ENCODE peak calls at places on chromosomes 3 and 15, in six cellular contexts. A, D, Y, O, L and C are unnamed samples. For H3K4me1, the result is how much of the 10 kb centered on the place peaks cover.

GRCh38 chr15:22936577-22937472 is 43.3 kb downstream of the CYFIP1 start:
- DNase-seq in Y (no peak), L (no peak), O (no peak), D (no peak), A (peak), C (no peak)

GRCh38 chr3:116777181-116777840 is 67.7 kb downstream of the TUSC7 start:
- DNase-seq in O (no peak), Y (no peak), D (no peak), A (no peak), L (no peak), C (no peak)

GRCh38 chr3:160763073-160763472 is 7.0 kb downstream of the PPM1L start:
- DNase-seq in Y (no peak), D (no peak), A (no peak), L (no peak), O (no peak), C (no peak)

GRCh38 chr3:155598671-155599070 is 146.2 kb downstream of the PLCH1 start:
- DNase-seq in L (no peak), D (no peak), A (no peak), Y (no peak), O (no peak), C (no peak)

GRCh38 chr3:31086698-31087097 is 192.2 kb upstream of the GADL1 start:
- DNase-seq in A (no peak), D (no peak), O (no peak), L (no peak), Y (no peak), C (no peak)

GRCh38 chr3:107643038-107643883 is 120.5 kb downstream of the BBX start:
- DNase-seq in O (no peak), D (no peak), Y (no peak), L (no peak), A (no peak), C (no peak)

GRCh38 chr3:14791343-14791945 is 27.3 kb upstream of the FGD5 start:
- DNase-seq in L (peak), A (no peak), Y (peak), D (peak), O (no peak), C (peak)

GRCh38 chr3:55639886-55640765 is 153.0 kb upstream of the WNT5A start:
- DNase-seq in O (no peak), D (no peak), L (no peak), Y (no peak), A (no peak), C (no peak)

GRCh38 chr3:138479355-138479964 is 45.0 kb downstream of the ESYT3 start:
- DNase-seq in D (peak), O (no peak), Y (no peak), L (peak), A (no peak), C (no peak)

GRCh38 chr3:138468886-138469285 is 34.5 kb downstream of the ESYT3 start:
- DNase-seq in Y (peak), O (peak), D (no peak), A (no peak), L (no peak), C (no peak)

GRCh38 chr3:102140116-102140515 is 290.8 kb downstream of the NFKBIZ start:
- DNase-seq in Y (no peak), L (no peak), D (no peak), A (no peak), O (no peak), C (no peak)

GRCh38 chr3:42463093-42463492 is 39.4 kb upstream of the VIPR1 start:
- DNase-seq in O (no peak), Y (no peak), D (no peak), A (no peak), L (no peak), C (no peak)

GRCh38 chr15:53437985-53438841 is 321.2 kb downstream of the WDR72 start:
- DNase-seq in L (no peak), Y (no peak), D (no peak), A (no peak), O (no peak), C (no peak)

GRCh38 chr3:40741729-40742128 is 217.0 kb downstream of the ZNF621 start:
- DNase-seq in L (no peak), A (no peak), O (no peak), Y (peak), D (peak), C (no peak)

GRCh38 chr15:43943511-43943910 is 116.7 kb downstream of the WDR76 start:
- DNase-seq in D (no peak), A (no peak), Y (no peak), L (no peak), O (no peak), C (no peak)

GRCh38 chr15:98017150-98017964 is 56.9 kb downstream of the ARRDC4 start:
- DNase-seq in O (no peak), A (peak), D (no peak), Y (no peak), L (no peak), C (no peak)

GRCh38 chr3:11847607-11848006 is 922 bp upstream of the TAMM41 start:
- DNase-seq in Y (no peak), L (no peak), O (no peak), D (no peak), A (no peak), C (no peak)

GRCh38 chr3:94187697-94188096 is 124.8 kb downstream of the NSUN3 start:
- DNase-seq in L (no peak), A (no peak), Y (no peak), D (no peak), O (no peak), C (no peak)

GRCh38 chr3:50194903-50195500 is 3.6 kb downstream of the GNAT1 start:
- DNase-seq in Y (no peak), O (no peak), A (peak), D (peak), L (peak), C (no peak)

GRCh38 chr3:13932578-13933295 is 52.9 kb upstream of the WNT7A start:
- DNase-seq in Y (no peak), A (no peak), O (no peak), D (no peak), L (no peak), C (no peak)

GRCh38 chr15:39177561-39177960 is 403.3 kb upstream of the THBS1 start:
- DNase-seq in Y (no peak), L (no peak), A (no peak), O (no peak), D (no peak), C (no peak)

DNA sequence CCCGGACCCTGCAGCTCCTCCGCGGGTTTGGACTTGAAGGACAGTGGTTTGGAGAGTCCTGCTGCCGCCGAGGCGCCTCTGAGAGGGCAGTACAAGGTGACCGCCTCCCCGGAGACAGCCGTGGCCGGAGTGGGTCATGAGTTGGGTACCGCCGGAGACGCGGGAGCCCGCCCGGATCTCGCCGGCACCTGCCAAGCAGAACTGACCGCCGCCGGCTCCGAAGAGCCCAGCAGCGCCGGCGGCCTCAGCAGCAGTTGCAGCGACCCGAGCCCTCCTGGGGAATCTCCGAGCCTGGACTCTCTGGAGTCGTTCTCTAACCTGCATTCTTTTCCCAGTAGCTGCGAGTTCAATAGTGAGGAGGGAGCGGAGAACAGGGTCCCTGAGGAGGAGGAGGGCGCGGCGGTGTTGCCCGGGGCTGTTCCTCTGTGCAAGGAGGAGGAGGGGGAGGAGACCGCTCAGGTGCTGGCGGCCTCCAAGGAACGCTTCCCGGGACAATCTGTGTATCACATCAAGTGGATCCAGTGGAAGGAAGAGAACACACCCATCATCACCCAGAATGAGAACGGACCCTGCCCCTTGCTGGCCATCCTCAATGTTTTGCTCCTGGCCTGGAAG is 626 bp downstream of the MINDY2 start:
- DNase-seq in A (peak), L (peak), D (peak), O (peak), Y (peak), C (peak)
- TF ChIP-seq CTCF in A (no peak), L (no peak), D (no peak), O (no peak), Y (no peak), C (no peak)

GRCh38 chr15:73930371-73930770 is 4.1 kb downstream of the LOXL1 start:
- DNase-seq in O (peak), D (peak), L (no peak), A (no peak), Y (no peak), C (no peak)

GRCh38 chr15:73928971-73929627 is 2.8 kb downstream of the LOXL1 start:
- DNase-seq in L (no peak), A (no peak), O (no peak), D (no peak), Y (no peak), C (no peak)

GRCh38 chr15:73931441-73931840 is 5.2 kb downstream of the LOXL1 start:
- DNase-seq in L (no peak), D (no peak), Y (no peak), O (peak), A (no peak), C (no peak)

GRCh38 chr15:73932381-73933191 is 6.3 kb downstream of the LOXL1 start:
- DNase-seq in D (peak), O (peak), L (no peak), Y (no peak), A (no peak), C (no peak)

DNA sequence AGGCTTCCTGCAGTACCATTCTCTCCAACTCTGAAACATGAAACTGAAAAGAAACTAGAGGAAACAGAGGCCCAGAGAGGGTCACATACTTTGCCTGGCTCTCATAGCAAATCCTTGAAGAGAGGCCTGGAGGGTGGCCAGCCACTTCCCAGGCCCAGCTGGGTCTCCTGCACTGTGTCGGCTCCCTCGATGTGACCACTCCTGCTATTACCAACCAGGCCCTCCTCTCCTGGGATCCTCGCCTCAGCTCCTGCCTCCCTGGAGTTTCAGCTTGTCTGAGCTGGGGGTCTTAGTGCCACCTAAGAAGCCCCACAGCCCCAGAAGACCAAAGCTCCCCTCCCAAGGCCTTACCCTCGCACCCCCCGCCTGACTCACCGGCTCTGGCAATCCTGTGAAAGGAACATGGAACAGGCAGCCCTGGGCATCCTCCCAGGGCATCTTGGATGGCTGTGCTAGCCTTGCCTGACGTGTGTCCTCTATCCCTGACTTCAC is 4.6 kb downstream of the LOXL1 start:
- DNase-seq in D (peak), O (peak), A (no peak), L (no peak), Y (no peak), C (no peak)
- H3K4me1 ChIP-seq in D (under half), O (under half), A (under half), L (under half), Y (under half), C (under half)

GRCh38 chr3:156792114-156792513 is 34.0 kb upstream of the LEKR1 start:
- DNase-seq in D (no peak), A (no peak), L (no peak), O (no peak), Y (no peak), C (no peak)

GRCh38 chr3:156788846-156789245 is 37.3 kb upstream of the LEKR1 start:
- DNase-seq in D (no peak), O (no peak), A (no peak), Y (no peak), L (no peak), C (no peak)

GRCh38 chr3:156790141-156790540 is 36.0 kb upstream of the LEKR1 start:
- DNase-seq in Y (no peak), O (no peak), D (no peak), L (no peak), A (no peak), C (no peak)

GRCh38 chr3:156787015-156787414 is 39.1 kb upstream of the LEKR1 start:
- DNase-seq in D (no peak), Y (no peak), L (no peak), A (no peak), O (no peak), C (no peak)

GRCh38 chr3:156787926-156788663 is 38.1 kb upstream of the LEKR1 start:
- DNase-seq in Y (peak), O (no peak), L (no peak), A (no peak), D (peak), C (no peak)
- TF ChIP-seq CTCF in Y (no peak), O (no peak), L (no peak), A (no peak), D (no peak), C (no peak)

GRCh38 chr3:190307164-190307545 is 15.1 kb downstream of the CLDN1 start:
- DNase-seq in O (no peak), D (peak), Y (no peak), L (no peak), A (no peak), C (no peak)

GRCh38 chr3:190306026-190306425 is 16.2 kb downstream of the CLDN1 start:
- DNase-seq in O (no peak), Y (no peak), L (no peak), A (no peak), D (no peak), C (no peak)

GRCh38 chr3:190309414-190309813 is 12.8 kb downstream of the CLDN1 start:
- DNase-seq in Y (no peak), O (no peak), D (no peak), A (no peak), L (no peak), C (no peak)

GRCh38 chr3:190306513-190307163 is 15.6 kb downstream of the CLDN1 start:
- DNase-seq in Y (peak), O (no peak), D (peak), L (no peak), A (no peak), C (peak)

GRCh38 chr3:190308154-190308553 is 14.1 kb downstream of the CLDN1 start:
- DNase-seq in Y (no peak), D (no peak), O (no peak), A (no peak), L (no peak), C (no peak)
- H3K4me1 ChIP-seq in Y (under half), D (under half), O (under half), A (under half), L (under half), C (under half)

DNA sequence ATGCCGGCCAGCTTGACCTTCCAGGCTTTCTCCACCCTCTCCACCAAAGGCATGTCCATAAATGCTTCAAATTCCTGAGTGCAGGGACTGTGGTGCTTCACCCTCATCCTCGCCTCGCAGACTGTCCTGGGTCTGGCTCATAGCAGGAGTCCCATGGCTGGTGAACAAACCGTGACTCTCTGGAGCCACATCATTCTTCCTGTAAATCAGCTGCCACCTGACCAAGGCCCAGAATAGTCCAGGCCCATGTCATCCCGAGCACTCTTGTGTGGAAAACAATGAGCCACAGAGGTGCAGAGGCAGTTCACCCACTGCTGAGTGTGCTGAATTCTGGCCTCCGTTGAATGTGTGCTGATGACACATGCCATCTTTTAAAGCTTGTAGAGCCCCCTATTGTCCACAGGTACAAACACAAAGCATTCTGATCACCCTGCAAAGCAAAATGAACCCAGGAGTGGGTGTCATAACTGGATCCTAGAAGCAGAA is 68.6 kb downstream of the ABHD5 start:
- DNase-seq in Y (no peak), D (no peak), A (no peak), L (no peak), O (peak), C (peak)
- TF ChIP-seq CTCF in Y (no peak), D (peak), A (no peak), L (peak), O (peak), C (no peak)